ENCODE peak calls at places on chromosomes 11 and 22, in eight cellular contexts. F is GM19239, O is NCI-H510A treated with DMSO at 0.1 percent for 48 hours, W is GM23338, L is ACHN, J is SIG-M5, E is iris pigment epithelial cell, R is endothelial cell. T is an unnamed sample.

GRCh38 chr11:134559617-134559992 is 147.6 kb upstream of the B3GAT1 start:
- DNase-seq in W (no peak), R (no peak), J (no peak), O (no peak), E (no peak), F (no peak), L (no peak), T (no peak)

GRCh38 chr22:24450600-24450999 is 23.2 kb downstream of the ADORA2A start:
- DNase-seq in F (no peak), E (no peak), L (no peak), W (no peak), J (no peak), O (no peak), R (no peak), T (peak)

GRCh38 chr22:25039754-25040153 is 87.2 kb downstream of the KIAA1671 start:
- DNase-seq in O (no peak), R (no peak), W (no peak), J (no peak), L (no peak), E (no peak), F (no peak), T (no peak)

GRCh38 chr11:7511405-7511804 is 2.4 kb upstream of the PPFIBP2 start:
- DNase-seq in W (no peak), O (peak), J (no peak), L (no peak), F (no peak), E (no peak), R (no peak), T (peak)

GRCh38 chr22:44411226-44412135 is 86.6 kb downstream of the RTL6 start:
- DNase-seq in E (no peak), O (no peak), F (no peak), W (no peak), L (no peak), J (no peak), R (no peak), T (no peak)

GRCh38 chr11:102279641-102280170 is 37.6 kb upstream of the BIRC3 start:
- DNase-seq in L (peak), J (no peak), R (no peak), O (peak), E (peak), W (peak), F (no peak), T (peak)

GRCh38 chr11:113587318-113587739 is 112.1 kb upstream of the DRD2 start:
- DNase-seq in F (no peak), W (no peak), O (no peak), J (no peak), L (no peak), E (no peak), R (no peak), T (no peak)

GRCh38 chr22:49710746-49711145 is 116.9 kb downstream of the BRD1 start:
- DNase-seq in E (no peak), F (no peak), J (no peak), O (no peak), L (no peak), W (no peak), R (no peak), T (no peak)

GRCh38 chr11:95835351-95835750 is 45.1 kb downstream of the CEP57 start:
- DNase-seq in W (no peak), R (no peak), J (no peak), F (no peak), E (no peak), O (no peak), L (no peak), T (peak)

GRCh38 chr11:45334410-45334809 is 48.3 kb upstream of the SYT13 start:
- DNase-seq in F (no peak), E (no peak), J (no peak), W (no peak), R (no peak), L (no peak), O (no peak), T (no peak)

GRCh38 chr22:23789638-23790037 is 2.9 kb downstream of the SMARCB1 start:
- DNase-seq in E (no peak), L (no peak), J (no peak), R (no peak), F (no peak), O (no peak), W (no peak), T (no peak)

GRCh38 chr11:87125257-87125656 is 87.5 kb downstream of the TMEM135 start:
- DNase-seq in R (no peak), L (no peak), F (no peak), E (peak), O (no peak), J (no peak), W (no peak), T (no peak)